ENCODE peak calls at places on chromosomes 2 and 18, in nine cellular contexts. U is tibial artery; E is tibial nerve; Y is effector memory CD4-positive, alpha-beta T cell; R is CD8-positive, alpha-beta memory T cell; B is thyroid gland; X is AG04450; C is mammary epithelial cell; K is DND-41. W is an unnamed sample.

GRCh38 chr2:224885836-224886547 is 156.3 kb downstream of the DOCK10 start:
- DNase-seq in E (no peak), Y (no peak), K (no peak), B (no peak), R (no peak), U (no peak), C (peak; percentile 89), X (no peak), W (no peak)

GRCh38 chr2:240204431-240205276 is 64.2 kb upstream of the OTOS start:
- DNase-seq in K (no peak), C (no peak), X (no peak), Y (no peak), E (no peak), B (no peak), U (no peak), R (no peak), W (no peak)

GRCh38 chr2:54404270-54404669 is 51.9 kb upstream of the SPTBN1 start:
- DNase-seq in U (no peak), R (no peak), C (no peak), Y (no peak), B (no peak), E (no peak), X (no peak), K (no peak), W (no peak)

GRCh38 chr2:157967856-157968255 is 91.7 kb upstream of the ACVR1 start:
- DNase-seq in Y (no peak), U (no peak), X (no peak), C (no peak), B (no peak), R (no peak), K (no peak), E (no peak), W (no peak)

GRCh38 chr2:233075966-233076339 is 15.8 kb downstream of the INPP5D start:
- DNase-seq in U (no peak), R (no peak), K (peak; percentile 70), X (no peak), B (no peak), Y (no peak), E (no peak), C (no peak), W (no peak)

GRCh38 chr2:26982102-26982742 is 11.8 kb downstream of the MAPRE3 start:
- DNase-seq in X (no peak), Y (no peak), E (no peak), U (peak; percentile 62), R (no peak), C (peak; percentile 33), K (peak; percentile 12), B (peak; percentile 92), W (peak; percentile 81)

GRCh38 chr2:41941831-41942230 is 106.0 kb upstream of the PKDCC start:
- DNase-seq in B (no peak), C (no peak), X (no peak), U (no peak), E (no peak), R (no peak), Y (no peak), K (no peak), W (no peak)

GRCh38 chr2:203650860-203651613 is 55.4 kb upstream of the CD28 start:
- DNase-seq in C (peak; percentile 68), Y (no peak), R (no peak), X (no peak), U (no peak), E (no peak), B (peak; percentile 62), K (peak; percentile 31), W (no peak)

GRCh38 chr2:10413488-10413887 is 34.6 kb downstream of the ODC1 start:
- DNase-seq in X (no peak), E (no peak), K (no peak), U (no peak), B (no peak), C (no peak), R (no peak), Y (no peak), W (no peak)

GRCh38 chr2:54838585-54839035 is 115.1 kb downstream of the EML6 start:
- DNase-seq in X (peak; percentile 21), E (peak; percentile 64), U (peak; percentile 59), K (peak; percentile 69), C (peak; percentile 50), B (peak; percentile 73), Y (peak; percentile 4), R (peak; percentile 45), W (peak; percentile 68)

GRCh38 chr2:36367497-36368353 is 12.1 kb downstream of the CRIM1 start:
- DNase-seq in Y (no peak), K (no peak), U (no peak), X (no peak), B (peak; percentile 21), R (no peak), E (no peak), C (peak; percentile 84), W (no peak)

GRCh38 chr18:56977284-56977683 is 169.6 kb upstream of the BOD1L2 start:
- DNase-seq in E (no peak), R (no peak), X (no peak), C (no peak), K (no peak), Y (no peak), B (no peak), U (no peak), W (no peak)

GRCh38 chr2:40128796-40129195 is 323.1 kb downstream of the SLC8A1 start:
- DNase-seq in X (no peak), Y (no peak), R (no peak), E (no peak), C (no peak), U (no peak), B (no peak), K (no peak), W (no peak)

GRCh38 chr2:49972699-49973098 is 818.4 kb upstream of the FSHR start:
- DNase-seq in X (no peak), C (no peak), K (no peak), E (no peak), U (no peak), Y (no peak), R (no peak), B (no peak), W (no peak)

DNA sequence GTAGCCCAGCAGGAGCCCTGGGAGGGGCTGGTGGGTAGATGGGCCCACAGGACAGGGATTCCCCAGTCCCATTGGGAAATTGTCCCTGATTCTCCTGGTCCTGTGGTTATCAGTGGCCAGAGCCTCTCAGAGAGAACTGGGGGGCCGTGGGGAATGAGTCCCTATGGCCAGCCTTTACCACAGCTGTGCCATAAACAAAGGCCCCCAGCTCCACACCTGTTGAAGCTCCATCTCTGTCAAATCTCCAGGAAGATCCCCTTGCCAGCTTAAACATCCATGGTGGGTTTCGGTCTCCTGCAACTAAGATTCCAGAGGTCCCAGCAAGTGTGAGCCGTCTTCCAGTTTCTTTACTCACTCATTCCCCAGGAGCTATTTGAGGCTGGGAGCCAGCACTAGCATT is 897.1 kb downstream of the LRRTM4 start:
- DNase-seq in U (no peak), E (no peak), Y (no peak), K (no peak), R (no peak), C (no peak), X (no peak), B (no peak), W (no peak)
- H3K9me3 ChIP-seq in U (no peaks in the 10 kb centered on the region), E (no peaks in the 10 kb centered on the region), Y (no peaks in the 10 kb centered on the region), K (no peaks in the 10 kb centered on the region), R (no peaks in the 10 kb centered on the region), C (peaks cover 15% of the 10 kb centered on the region), X (no peaks in the 10 kb centered on the region), B (no peaks in the 10 kb centered on the region), W (no peaks in the 10 kb centered on the region)

DNA sequence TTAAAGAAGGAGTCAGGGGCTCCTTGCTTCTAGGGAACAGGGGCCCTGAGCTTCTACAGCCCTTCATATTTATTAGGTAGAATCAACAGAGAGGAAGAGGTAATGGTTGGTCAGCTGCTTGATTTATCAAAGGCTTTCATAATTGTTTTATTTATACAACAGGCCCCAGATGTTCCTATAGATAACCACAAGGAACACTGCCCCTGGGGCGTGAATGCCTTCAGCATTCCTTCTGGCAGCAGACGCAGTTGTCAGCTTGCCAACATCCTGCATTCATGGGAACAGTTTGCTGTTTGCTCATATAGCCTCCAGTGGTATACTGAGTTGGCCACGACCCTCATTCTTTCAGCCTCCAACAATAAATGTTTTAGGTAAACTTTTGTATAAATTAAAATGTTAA is 949.6 kb upstream of the LRATD1 start:
- DNase-seq in Y (no peak), X (no peak), C (peak; percentile 83), E (no peak), U (no peak), R (no peak), K (no peak), B (no peak), W (no peak)
- H3K9me3 ChIP-seq in Y (no peaks in the 10 kb centered on the region), X (peaks cover 2% of the 10 kb centered on the region), C (peaks cover 18% of the 10 kb centered on the region), E (no peaks in the 10 kb centered on the region), U (no peaks in the 10 kb centered on the region), R (no peaks in the 10 kb centered on the region), K (no peaks in the 10 kb centered on the region), B (no peaks in the 10 kb centered on the region), W (no peaks in the 10 kb centered on the region)

DNA sequence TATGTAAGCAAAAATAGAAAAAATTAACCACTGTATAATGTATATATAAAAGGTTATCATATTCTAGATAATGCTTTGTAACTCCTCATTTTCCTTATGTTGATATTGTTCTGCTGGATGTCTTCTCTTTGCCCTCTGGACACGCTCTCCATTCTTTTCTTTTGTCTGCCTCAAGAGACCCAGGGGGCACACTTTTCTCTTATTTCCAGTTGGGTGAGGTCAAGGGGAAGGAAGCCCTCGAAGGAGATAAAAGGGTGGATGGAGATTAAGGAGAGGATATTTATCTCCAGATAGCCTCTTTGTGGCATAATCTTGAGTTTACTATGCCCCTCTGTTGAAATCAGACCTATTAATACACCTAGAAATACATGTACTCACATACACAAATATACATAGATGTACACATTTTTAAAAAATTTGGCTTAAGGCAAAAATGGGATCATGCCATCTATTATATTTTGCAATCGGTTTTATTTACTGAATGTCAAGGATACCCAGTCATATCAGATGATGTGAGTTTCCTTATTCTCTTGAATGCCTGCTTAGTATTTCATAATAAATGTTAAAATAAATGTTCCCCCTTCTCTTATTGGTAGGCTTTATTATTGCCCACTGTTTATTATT is 65.3 kb downstream of the LCLAT1 start:
- DNase-seq in E (no peak), C (no peak), B (no peak), K (no peak), Y (no peak), U (no peak), X (no peak), R (no peak), W (no peak)
- H3K9me3 ChIP-seq in E (no peaks in the 10 kb centered on the region), C (no peaks in the 10 kb centered on the region), B (no peaks in the 10 kb centered on the region), K (no peaks in the 10 kb centered on the region), Y (no peaks in the 10 kb centered on the region), U (no peaks in the 10 kb centered on the region), X (no peaks in the 10 kb centered on the region), R (no peaks in the 10 kb centered on the region), W (no peaks in the 10 kb centered on the region)

GRCh38 chr2:238666543-238666942 is 181.3 kb upstream of the TWIST2 start:
- DNase-seq in E (no peak), X (no peak), U (no peak), K (no peak), R (no peak), B (no peak), Y (no peak), C (no peak), W (no peak)

GRCh38 chr2:238669581-238670340 is 178.1 kb upstream of the TWIST2 start:
- DNase-seq in R (no peak), B (no peak), U (no peak), C (peak; percentile 37), Y (no peak), K (no peak), X (no peak), E (no peak), W (no peak)

GRCh38 chr2:238669046-238669445 is 178.8 kb upstream of the TWIST2 start:
- DNase-seq in K (no peak), U (no peak), E (no peak), Y (no peak), X (no peak), C (no peak), B (no peak), R (no peak), W (no peak)

GRCh38 chr2:238667008-238667407 is 180.9 kb upstream of the TWIST2 start:
- DNase-seq in U (no peak), R (no peak), E (no peak), B (no peak), X (no peak), C (no peak), Y (no peak), K (no peak), W (no peak)

GRCh38 chr2:238668426-238668825 is 179.5 kb upstream of the TWIST2 start:
- DNase-seq in U (no peak), Y (no peak), C (no peak), K (no peak), B (no peak), X (no peak), E (no peak), R (no peak), W (no peak)
- H3K9me3 ChIP-seq in U (no peaks in the 10 kb centered on the region), Y (no peaks in the 10 kb centered on the region), C (peaks cover 2% of the 10 kb centered on the region), K (peaks cover 3% of the 10 kb centered on the region), B (no peaks in the 10 kb centered on the region), X (no peaks in the 10 kb centered on the region), E (no peaks in the 10 kb centered on the region), R (no peaks in the 10 kb centered on the region), W (no peaks in the 10 kb centered on the region)